ENCODE peak calls at places on chromosomes 11 and 22, in four cellular contexts. C, D, Y and V are unnamed samples.

GRCh38 chr11:69370984-69371709 is 77.2 kb downstream of the MYEOV start:
- DNase-seq in C (no peak), D (peak), Y (no peak), V (no peak)

GRCh38 chr22:32764330-32765116 is 37.0 kb upstream of the TIMP3 start:
- DNase-seq in C (no peak), D (no peak), Y (no peak), V (no peak)

GRCh38 chr22:40058265-40058664 is 63.5 kb downstream of the FAM83F start:
- DNase-seq in C (no peak), D (no peak), Y (no peak), V (no peak)

GRCh38 chr11:19953342-19953741 is 206.9 kb downstream of the DBX1 start:
- DNase-seq in C (no peak), D (no peak), Y (peak), V (no peak)

GRCh38 chr22:25896098-25896497 is 154.1 kb downstream of the MYO18B start:
- DNase-seq in C (no peak), D (no peak), Y (no peak), V (no peak)

GRCh38 chr11:123033895-123034294 is 28.0 kb downstream of the HSPA8 start:
- DNase-seq in C (no peak), D (no peak), Y (peak), V (no peak)

GRCh38 chr22:36405221-36405631 is 17.5 kb upstream of the MYH9 start:
- DNase-seq in C (no peak), D (no peak), Y (no peak), V (no peak)

GRCh38 chr11:84136926-84137325 is 850.8 kb upstream of the CCDC90B start:
- DNase-seq in C (no peak), D (no peak), Y (no peak), V (no peak)

GRCh38 chr22:38700271-38700788 is 413 bp downstream of the JOSD1 start:
- DNase-seq in C (no peak), D (peak), Y (no peak), V (no peak)

GRCh38 chr11:102322560-102322959 is 5.3 kb downstream of the BIRC3 start:
- DNase-seq in C (no peak), D (no peak), Y (no peak), V (no peak)

GRCh38 chr11:130042093-130042591 is 27.6 kb upstream of the APLP2 start:
- DNase-seq in C (no peak), D (no peak), Y (peak), V (no peak)

GRCh38 chr11:75716659-75717058 is 979 bp upstream of the MOGAT2 start:
- DNase-seq in C (no peak), D (no peak), Y (no peak), V (no peak)

GRCh38 chr11:12066056-12066798 is 44.2 kb upstream of the MICAL2 start:
- DNase-seq in C (peak), D (no peak), Y (peak), V (no peak)

GRCh38 chr11:3807856-3808845 is at the start of gene PGAP2:
- DNase-seq in C (peak), D (peak), Y (peak), V (no peak)
- TF ChIP-seq POLR2A in C (no peak), D (no peak), Y (peak), V (no peak)

GRCh38 chr11:62124186-62125113 is 639 bp downstream of the INCENP start:
- DNase-seq in C (no peak), D (no peak), Y (peak), V (no peak)
- TF ChIP-seq CTCF in C (no peak), D (no peak), Y (no peak), V (no peak)

DNA sequence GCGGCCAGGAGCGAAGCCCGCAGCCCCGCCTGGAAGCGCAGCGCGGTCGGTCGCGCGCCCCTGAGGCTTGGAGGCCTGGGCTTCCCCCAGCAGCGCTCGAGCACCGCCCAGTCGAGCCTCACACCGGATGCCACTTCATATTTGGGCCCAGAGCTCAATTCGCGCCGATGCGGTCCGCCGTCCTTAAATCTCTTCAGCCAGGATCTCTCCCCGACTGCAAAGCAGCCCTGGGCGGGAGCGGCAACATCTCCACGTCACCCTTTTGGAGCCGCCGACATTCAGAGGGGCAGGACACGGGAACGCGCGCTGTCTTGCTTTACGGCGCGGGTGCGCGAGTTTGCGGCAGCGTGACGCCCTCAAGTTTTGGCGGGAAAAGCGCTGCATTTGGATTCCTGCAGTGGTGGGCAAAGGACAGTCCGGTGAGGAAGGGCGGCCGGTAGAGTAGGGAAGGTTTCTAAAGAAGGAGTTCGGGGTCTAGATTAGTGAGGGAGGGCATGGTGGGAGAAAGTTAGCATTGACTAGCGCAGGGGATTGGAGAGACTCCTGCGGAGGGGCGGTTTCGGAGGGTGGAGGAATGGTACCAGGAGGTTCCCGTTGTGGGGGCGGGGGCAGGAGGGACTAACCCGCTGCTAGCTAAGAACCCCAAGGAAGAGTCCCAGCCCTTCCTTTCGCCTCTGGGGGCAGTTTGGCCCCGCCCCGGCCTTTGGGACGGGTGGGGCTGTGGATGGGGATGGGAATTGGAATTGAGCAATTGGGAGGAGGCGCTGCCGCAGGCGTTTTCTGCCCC is 824 bp downstream of the CHEK1 start:
- DNase-seq in C (peak), D (peak), Y (peak), V (peak)
- TF ChIP-seq POLR2A in C (peak), D (no peak), Y (peak), V (no peak)

DNA sequence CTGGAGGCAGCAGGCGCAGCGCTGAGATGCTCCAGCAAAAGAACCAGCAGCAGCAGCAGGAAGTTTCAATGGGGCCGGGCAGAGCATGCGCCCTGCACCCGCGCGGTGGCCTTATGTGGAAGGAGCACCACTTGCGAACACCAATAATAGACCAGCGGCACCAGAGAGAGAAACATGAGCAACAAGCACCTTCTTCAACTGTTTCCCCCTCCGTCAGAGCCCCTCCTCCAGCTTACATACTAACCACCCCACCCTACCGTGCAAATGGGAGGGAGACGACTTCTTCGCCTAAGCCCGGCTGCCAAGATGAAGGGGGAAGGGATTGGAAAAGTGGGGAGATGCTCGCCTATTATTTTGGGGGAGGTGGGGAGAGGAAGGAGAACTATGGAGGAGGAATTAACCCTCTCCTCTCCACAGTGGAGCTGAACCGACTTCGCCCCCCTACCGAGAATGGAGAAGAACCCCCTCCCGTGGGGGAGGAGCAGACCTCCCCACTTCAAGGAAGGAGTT is 1.1 kb downstream of the RSF1 start:
- DNase-seq in C (peak), D (peak), Y (peak), V (peak)
- TF ChIP-seq CTCF in C (no peak), D (no peak), Y (no peak), V (no peak)

DNA sequence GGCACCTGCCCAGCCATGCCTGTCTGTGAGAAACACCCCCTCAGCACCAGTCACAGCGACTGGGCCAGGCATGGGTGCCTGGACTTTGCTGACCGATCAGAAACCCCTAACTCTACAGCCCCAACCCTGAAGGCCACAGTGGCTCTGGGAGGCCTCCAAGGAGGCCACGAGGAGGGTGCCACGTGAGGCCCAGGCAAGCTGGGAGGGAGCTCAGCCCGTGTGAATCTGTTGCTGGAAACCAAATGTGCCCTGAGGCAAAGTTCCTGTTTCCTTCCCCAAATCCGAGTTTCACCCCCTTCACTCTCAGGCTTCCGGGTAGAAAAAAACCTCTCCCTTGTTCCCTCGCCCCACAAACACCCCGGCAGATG is 1.3 kb downstream of the UNC93B1 start:
- DNase-seq in C (no peak), D (peak), Y (no peak), V (no peak)
- TF ChIP-seq POLR2A in C (no peak), D (no peak), Y (no peak), V (no peak)

DNA sequence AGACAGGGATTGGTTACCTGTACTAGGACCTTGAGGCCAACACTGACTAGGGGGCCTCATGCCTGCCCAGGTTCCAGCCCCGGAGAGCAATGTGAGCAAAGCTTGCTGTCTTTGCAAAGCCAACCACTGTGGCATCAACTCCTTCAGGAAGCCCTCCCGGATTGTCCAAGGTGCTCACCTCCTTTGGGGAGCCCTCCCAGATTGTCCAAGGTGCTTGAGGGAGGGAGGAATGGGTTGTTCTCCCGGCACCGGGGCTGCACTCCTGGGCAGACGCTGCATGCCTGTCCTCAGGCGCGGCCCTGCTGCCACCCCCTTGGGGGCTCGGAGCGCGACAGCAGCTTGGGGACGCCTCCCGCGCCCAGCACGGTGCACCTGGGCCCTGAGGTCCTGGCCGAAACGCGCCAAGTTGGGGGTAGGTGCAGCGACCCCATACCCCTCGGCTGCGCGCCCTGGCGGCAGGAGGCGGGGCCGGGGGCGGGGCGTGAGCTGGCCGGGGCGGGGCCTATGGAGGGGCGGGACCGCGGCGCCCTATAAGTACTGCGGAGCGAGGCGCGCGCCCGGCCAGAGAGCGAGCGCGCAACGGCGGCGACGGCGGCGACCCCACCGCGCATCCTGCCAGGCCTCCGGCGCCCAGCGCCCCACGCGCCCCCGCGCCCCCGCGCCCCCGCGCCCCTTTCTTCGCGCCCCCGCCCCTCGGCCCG is at the start of gene CD81:
- DNase-seq in C (no peak), D (peak), Y (peak), V (no peak)
- TF ChIP-seq CTCF in C (no peak), D (no peak), Y (no peak), V (no peak)

GRCh38 chr11:94946812-94947211 is 26.5 kb downstream of the CWC15 start:
- DNase-seq in C (no peak), D (no peak), Y (no peak), V (no peak)

GRCh38 chr11:94948070-94948617 is 25.2 kb downstream of the CWC15 start:
- DNase-seq in C (no peak), D (no peak), Y (no peak), V (no peak)
- TF ChIP-seq POLR2A in C (no peak), D (no peak), Y (no peak), V (no peak)

DNA sequence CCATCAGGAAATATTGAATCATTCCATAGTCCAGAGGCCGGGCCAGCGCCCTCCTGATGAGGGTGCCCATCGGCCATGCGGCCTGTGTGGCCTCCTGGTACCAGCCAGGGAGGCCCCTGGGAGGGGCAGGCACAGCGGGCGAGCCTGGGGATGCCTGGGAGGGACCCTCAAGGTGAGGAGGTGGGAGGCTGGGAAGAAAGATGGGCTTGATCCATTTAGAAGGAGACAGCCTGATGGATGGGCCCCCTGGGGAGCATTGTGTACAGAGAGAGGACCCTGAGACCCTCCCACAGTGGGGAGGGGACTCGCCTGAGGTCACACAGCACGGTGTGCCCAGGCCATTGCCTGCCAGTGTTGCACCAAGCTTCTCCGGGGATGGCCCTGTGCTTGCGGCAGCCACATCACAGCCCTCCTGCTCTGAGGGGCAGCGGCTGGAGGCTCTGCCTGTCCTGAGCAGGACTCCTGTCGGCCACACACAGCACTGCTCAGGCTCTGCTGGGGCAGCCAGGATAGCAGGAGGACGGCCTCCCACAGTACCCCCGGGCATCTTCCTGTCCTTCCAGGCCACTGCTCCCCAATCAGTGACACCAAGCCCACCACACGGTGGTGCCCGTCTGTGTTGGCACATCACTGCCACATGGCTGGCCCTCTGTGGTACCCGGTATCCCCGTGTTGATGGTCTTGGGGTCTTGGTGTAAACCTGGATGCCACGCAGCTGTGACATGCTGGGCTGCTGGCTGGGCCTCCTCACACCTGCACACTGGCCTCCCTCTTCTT is 290.0 kb downstream of the TBC1D22A start:
- DNase-seq in C (no peak), D (peak), Y (no peak), V (no peak)
- TF ChIP-seq CTCF in C (no peak), D (no peak), Y (no peak), V (no peak)

DNA sequence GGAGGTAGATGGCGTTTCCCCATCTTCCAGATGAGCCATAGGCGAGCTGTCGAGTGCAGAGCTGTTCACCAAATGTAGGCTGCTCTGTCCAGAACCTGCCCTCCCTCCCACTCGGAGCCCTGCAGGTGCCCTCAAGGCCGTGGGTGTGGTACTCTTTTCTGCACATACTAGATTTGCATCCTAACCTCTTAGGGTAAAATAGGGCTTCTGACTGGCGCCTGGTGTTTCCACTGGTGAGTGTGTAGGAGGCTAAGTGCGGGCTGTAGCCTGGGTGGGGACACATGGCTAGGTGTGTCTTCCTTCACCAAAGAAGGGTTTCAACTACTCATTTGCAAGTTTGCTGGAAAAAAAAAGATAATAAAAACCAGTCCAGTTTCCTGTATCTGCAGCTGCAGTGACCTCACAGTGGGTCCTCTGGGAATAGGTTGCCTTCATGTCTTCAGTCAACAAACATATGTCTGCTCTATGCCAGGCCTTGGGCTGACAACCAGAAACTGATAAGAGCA is 8.5 kb downstream of the BIK start:
- DNase-seq in C (no peak), D (no peak), Y (no peak), V (no peak)
- TF ChIP-seq POLR2A in C (no peak), D (no peak), Y (no peak), V (no peak)